ENCODE peak calls at places on chromosome 6, in eight cellular contexts. T, I, A, M, U, H, G and N are unnamed samples. For H3K4me1, the result is how much of the 10 kb centered on the place peaks cover.

GRCh38 chr6:20412674-20413073 is 11.0 kb downstream of the E2F3 start:
- DNase-seq in U (no peak), G (no peak), A (no peak), H (no peak), M (no peak), T (no peak), I (no peak), N (no peak)

GRCh38 chr6:88512951-88513350 is 346.8 kb upstream of the CNR1 start:
- DNase-seq in I (no peak), U (no peak), H (no peak), A (peak), G (no peak), M (no peak), T (no peak), N (no peak)

GRCh38 chr6:3585320-3585935 is 128.6 kb upstream of the SLC22A23 start:
- DNase-seq in T (no peak), M (peak), A (peak), H (no peak), I (peak), U (peak), G (peak), N (no peak)

GRCh38 chr6:107879912-107880311 is 55.8 kb upstream of the SCML4 start:
- DNase-seq in A (no peak), H (no peak), U (no peak), M (no peak), I (no peak), T (no peak), G (no peak), N (no peak)

GRCh38 chr6:42165016-42165415 is 8.1 kb upstream of the GUCA1A start:
- DNase-seq in U (peak), A (no peak), M (no peak), H (no peak), G (peak), I (peak), T (no peak), N (no peak)

GRCh38 chr6:797479-798077 is 104.6 kb upstream of the EXOC2 start:
- DNase-seq in T (no peak), H (peak), U (peak), I (peak), G (peak), A (peak), M (peak), N (no peak)

GRCh38 chr6:2259574-2259973 is 14.2 kb upstream of the GMDS start:
- DNase-seq in U (no peak), G (no peak), T (no peak), A (no peak), H (no peak), M (no peak), I (no peak), N (no peak)

GRCh38 chr6:35154947-35155346 is 13.8 kb upstream of the TCP11 start:
- DNase-seq in I (no peak), T (no peak), M (no peak), U (no peak), A (no peak), G (no peak), H (no peak), N (no peak)

GRCh38 chr6:124995131-124995530 is 32.9 kb downstream of the RNF217 start:
- DNase-seq in A (no peak), I (no peak), U (no peak), G (peak), M (no peak), H (no peak), T (no peak), N (no peak)

GRCh38 chr6:81753709-81754678 is 1.5 kb upstream of the TENT5A start:
- DNase-seq in A (peak), U (peak), T (no peak), H (peak), I (peak), M (peak), G (peak), N (peak)

GRCh38 chr6:7811441-7811840 is 85.5 kb downstream of the BMP6 start:
- DNase-seq in T (no peak), A (no peak), G (no peak), U (no peak), M (no peak), H (no peak), I (no peak), N (no peak)

GRCh38 chr6:83615025-83615999 is 93.6 kb downstream of the SNAP91 start:
- DNase-seq in H (peak), T (no peak), G (peak), I (peak), M (peak), U (peak), A (peak), N (no peak)

GRCh38 chr6:125743604-125744003 is 5.8 kb upstream of the HEY2 start:
- DNase-seq in A (no peak), M (no peak), G (no peak), T (no peak), H (no peak), I (no peak), U (no peak), N (no peak)

GRCh38 chr6:99606670-99607415 is at the start of gene PRDM13:
- DNase-seq in H (no peak), M (no peak), T (no peak), G (no peak), I (no peak), U (no peak), A (no peak), N (no peak)

GRCh38 chr6:125787791-125788190 is 3.0 kb upstream of the NCOA7 start:
- DNase-seq in T (no peak), M (peak), H (no peak), I (peak), G (peak), A (no peak), U (no peak), N (no peak)

GRCh38 chr6:140537211-140537610 is 1162.8 kb upstream of the CITED2 start:
- DNase-seq in G (peak), M (peak), I (peak), U (peak), A (no peak), T (no peak), H (no peak), N (no peak)

GRCh38 chr6:134063966-134064445 is 11.6 kb upstream of the SLC2A12 start:
- DNase-seq in T (no peak), M (peak), I (peak), H (peak), G (peak), A (peak), U (peak), N (no peak)

GRCh38 chr6:28134015-28134414 is 7.7 kb upstream of the ZKSCAN8 start:
- DNase-seq in T (no peak), M (peak), I (peak), H (peak), G (peak), U (peak), A (peak), N (no peak)

GRCh38 chr6:89555751-89556150 is 82.8 kb downstream of the LYRM2 start:
- DNase-seq in I (no peak), M (no peak), T (no peak), G (no peak), A (no peak), U (no peak), H (no peak), N (no peak)

GRCh38 chr6:6409397-6410030 is 89.1 kb upstream of the F13A1 start:
- DNase-seq in T (no peak), H (no peak), U (no peak), I (no peak), G (no peak), M (peak), A (no peak), N (no peak)

GRCh38 chr6:15389759-15390723 is 144.2 kb downstream of the JARID2 start:
- DNase-seq in A (no peak), H (peak), G (peak), U (peak), M (peak), I (peak), T (no peak), N (no peak)

GRCh38 chr6:137802408-137803182 is 64.5 kb upstream of the TNFAIP3 start:
- DNase-seq in M (no peak), G (no peak), A (no peak), T (no peak), I (no peak), U (no peak), H (no peak), N (no peak)

GRCh38 chr6:150072201-150072600 is 3.3 kb upstream of the ULBP3 start:
- DNase-seq in M (peak), H (peak), A (peak), T (no peak), I (peak), G (peak), U (peak), N (peak)

GRCh38 chr6:43202451-43202850 is 20.5 kb downstream of the CUL9 start:
- DNase-seq in T (no peak), G (no peak), M (no peak), I (no peak), U (no peak), A (no peak), H (no peak), N (no peak)

GRCh38 chr6:155341130-155341828 is 27.0 kb upstream of the TFB1M start:
- DNase-seq in U (peak), G (peak), H (no peak), M (no peak), I (peak), T (no peak), A (peak), N (no peak)

GRCh38 chr6:34654061-34654460 is 42.5 kb downstream of the ILRUN start:
- DNase-seq in H (no peak), G (no peak), I (no peak), T (no peak), M (no peak), A (no peak), U (no peak), N (no peak)

GRCh38 chr6:168124161-168124560 is 45.1 kb upstream of the FRMD1 start:
- DNase-seq in H (no peak), I (no peak), A (no peak), U (no peak), T (no peak), M (peak), G (no peak), N (no peak)

GRCh38 chr6:13911337-13911736 is 13.4 kb upstream of the RNF182 start:
- DNase-seq in U (no peak), A (no peak), M (no peak), G (no peak), I (no peak), T (no peak), H (no peak), N (no peak)

DNA sequence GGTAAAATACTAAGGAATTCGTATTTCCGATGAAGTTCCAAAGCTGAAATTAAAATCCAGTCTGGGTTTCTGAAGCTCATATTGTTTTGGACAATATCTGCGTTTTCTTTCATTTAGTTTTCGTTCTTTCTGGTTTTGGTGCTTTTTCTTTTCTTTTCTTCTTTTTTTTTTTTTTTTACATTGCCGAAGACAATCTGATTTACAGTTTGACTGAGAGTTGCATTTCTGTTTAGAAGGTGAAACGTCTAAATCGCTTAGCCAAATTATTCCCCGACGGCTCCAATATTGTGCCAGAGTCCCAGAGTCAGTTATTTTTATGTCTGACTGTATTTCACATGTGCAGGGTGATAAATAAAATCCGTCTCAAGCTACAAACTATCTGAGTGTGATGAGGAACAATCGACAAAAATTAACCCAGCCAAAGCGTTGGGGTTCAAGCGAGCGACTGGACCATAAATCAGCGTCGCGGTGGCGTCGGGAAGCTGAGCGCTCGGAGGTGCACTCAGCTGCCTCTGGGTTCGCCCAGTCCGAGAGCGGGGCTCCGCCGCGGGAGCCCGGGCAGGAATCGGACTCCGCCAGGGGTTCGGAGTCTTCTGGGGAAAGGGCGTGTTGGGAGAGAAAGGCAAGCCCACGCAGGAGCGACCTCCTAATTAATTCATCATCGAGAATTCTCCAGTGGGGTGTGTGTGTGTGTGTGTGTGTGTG is 8.2 kb upstream of the TBX18 start:
- DNase-seq in I (no peak), A (no peak), T (no peak), G (peak), H (no peak), U (peak), M (no peak), N (peak)
- H3K27ac ChIP-seq in I (no peak), A (no peak), T (no peak), G (no peak), H (no peak), U (no peak), M (no peak), N (no peak)

DNA sequence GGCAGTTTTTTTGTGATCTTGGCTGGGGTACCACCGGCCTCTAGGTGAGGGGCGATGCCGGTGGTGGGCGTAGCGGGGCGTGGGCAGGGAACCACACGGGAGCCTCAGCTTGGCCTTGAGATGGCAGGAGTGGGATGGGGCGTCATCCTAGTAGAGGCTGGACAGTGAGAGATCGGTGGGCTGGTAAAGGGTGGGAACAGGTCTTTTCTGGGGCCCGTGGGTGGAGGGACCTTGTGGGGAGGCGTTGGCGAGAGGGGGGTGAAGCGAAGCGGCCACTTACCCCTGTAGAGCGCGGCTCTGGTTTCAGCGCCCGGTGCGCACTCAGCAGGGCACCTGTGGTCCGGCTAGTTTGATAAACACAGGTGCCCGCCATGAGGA is 12.0 kb downstream of the ITPR3 start:
- DNase-seq in U (no peak), A (no peak), M (no peak), T (no peak), G (no peak), H (no peak), I (no peak), N (no peak)
- H3K9ac ChIP-seq in U (peak), A (no peak), M (no peak), T (no peak), G (peak), H (peak), I (no peak), N (no peak)

GRCh38 chr6:25010166-25010565 is 74.4 kb upstream of the RIPOR2 start:
- DNase-seq in M (peak), I (no peak), A (no peak), G (no peak), H (no peak), T (no peak), U (no peak), N (no peak)
- H3K4me1 ChIP-seq in M (under half), I (under half), A (half or more), G (half or more), H (under half), T (under half), U (under half), N (under half)

DNA sequence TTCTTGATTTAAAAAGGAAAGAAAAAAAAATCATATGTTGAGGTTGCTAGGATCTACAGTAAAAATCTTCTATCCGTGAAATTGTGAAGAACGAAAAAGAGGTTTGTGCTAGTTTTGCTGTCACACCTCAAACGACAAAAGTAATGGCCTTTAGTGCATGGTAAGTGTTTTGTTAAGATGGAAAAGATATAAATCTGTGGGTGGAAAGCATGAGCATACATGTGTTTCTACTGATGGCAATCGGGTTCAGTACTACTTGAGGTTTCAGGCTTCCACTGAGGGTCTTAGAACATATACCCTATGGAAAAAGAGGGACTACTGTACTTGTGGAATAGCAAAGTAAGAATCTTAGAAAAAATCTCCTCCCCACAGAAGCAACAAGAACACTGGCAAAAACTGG is 58.0 kb downstream of the AHI1 start:
- DNase-seq in G (no peak), I (no peak), A (no peak), U (no peak), H (no peak), T (no peak), M (no peak), N (no peak)
- H3K27ac ChIP-seq in G (no peak), I (no peak), A (no peak), U (no peak), H (no peak), T (no peak), M (no peak), N (no peak)